ENCODE peak calls at places on chromosome 19, in four cellular contexts. B is iris pigment epithelial cell, M is DMS153, Z is NCI-H1092. N is an unnamed sample.

GRCh38 chr19:46970815-46971214 is 48.8 kb upstream of the NPAS1 start:
- DNase-seq in B (no peak), M (no peak), Z (no peak), N (peak; percentile 87)

GRCh38 chr19:7556696-7557315 is 21.3 kb downstream of the PNPLA6 start:
- DNase-seq in B (no peak), M (no peak), Z (no peak), N (no peak)

GRCh38 chr19:15195987-15196682 is 4.7 kb downstream of the NOTCH3 start:
- DNase-seq in B (no peak), M (peak; percentile 78), Z (no peak), N (no peak)

GRCh38 chr19:13149628-13150186 is 468 bp downstream of the STX10 start:
- DNase-seq in B (peak; percentile 60), M (no peak), Z (peak; percentile 57), N (no peak)

GRCh38 chr19:4456843-4457653 is 546 bp downstream of the UBXN6 start:
- DNase-seq in B (peak; percentile 53), M (no peak), Z (peak; percentile 43), N (peak; percentile 53)

GRCh38 chr19:16626796-16627193 is 1.2 kb downstream of the MED26 start:
- DNase-seq in B (no peak), M (no peak), Z (no peak), N (peak; percentile 11)

GRCh38 chr19:51094696-51095279 is 12.1 kb upstream of the KLK14 start:
- DNase-seq in B (no peak), M (no peak), Z (no peak), N (no peak)

GRCh38 chr19:18433735-18434398 is 4.1 kb downstream of the ISYNA1 start:
- DNase-seq in B (no peak), M (no peak), Z (no peak), N (no peak)

GRCh38 chr19:4367781-4368127 is 24.4 kb downstream of the MPND start:
- DNase-seq in B (no peak), M (no peak), Z (no peak), N (no peak)